ENCODE peak calls at places on chromosomes 5 and 9, in five cellular contexts. C is Panc1; J is right atrium auricular region; O is thoracic aorta; A is CD8-positive, alpha-beta T cell. I is an unnamed sample.
A peak's percentile ranks its signal among the peaks of the same experiment; 100 is the strongest.

GRCh38 chr5:178318382-178318781 is 85.8 kb upstream of the PHYKPL start:
- DNase-seq in C (no peak), J (no peak), O (no peak), A (no peak), I (no peak)

GRCh38 chr9:109894921-109895758 is 115.1 kb downstream of the PALM2AKAP2 start:
- DNase-seq in C (no peak), J (no peak), O (peak; percentile 25), A (no peak), I (no peak)

GRCh38 chr9:107483666-107484065 is 5.9 kb downstream of the KLF4 start:
- DNase-seq in C (no peak), J (no peak), O (no peak), A (no peak), I (no peak)

GRCh38 chr9:95433096-95433852 is 83.5 kb downstream of the PTCH1 start:
- DNase-seq in C (no peak), J (no peak), O (no peak), A (no peak), I (no peak)

GRCh38 chr5:96934291-96934694 is 1.6 kb upstream of the LNPEP start:
- DNase-seq in C (no peak), J (no peak), O (no peak), A (no peak), I (no peak)

GRCh38 chr9:6873862-6874261 is 116.1 kb downstream of the KDM4C start:
- DNase-seq in C (no peak), J (no peak), O (no peak), A (peak; percentile 26), I (no peak)

GRCh38 chr9:76704601-76705204 is 59.5 kb upstream of the PCA3 start:
- DNase-seq in C (peak; percentile 47), J (no peak), O (no peak), A (no peak), I (peak; percentile 72)

GRCh38 chr9:126625329-126626116 is 11.8 kb downstream of the LMX1B start:
- DNase-seq in C (no peak), J (no peak), O (no peak), A (no peak), I (no peak)

GRCh38 chr5:132385321-132386105 is 16.0 kb downstream of the SLC22A5 start:
- DNase-seq in C (no peak), J (no peak), O (no peak), A (peak; percentile 63), I (no peak)

GRCh38 chr5:159053216-159053615 is 46.5 kb downstream of the EBF1 start:
- DNase-seq in C (no peak), J (no peak), O (no peak), A (no peak), I (no peak)

GRCh38 chr9:38333047-38333446 is 59.5 kb upstream of the ALDH1B1 start:
- DNase-seq in C (no peak), J (no peak), O (no peak), A (no peak), I (no peak)

DNA sequence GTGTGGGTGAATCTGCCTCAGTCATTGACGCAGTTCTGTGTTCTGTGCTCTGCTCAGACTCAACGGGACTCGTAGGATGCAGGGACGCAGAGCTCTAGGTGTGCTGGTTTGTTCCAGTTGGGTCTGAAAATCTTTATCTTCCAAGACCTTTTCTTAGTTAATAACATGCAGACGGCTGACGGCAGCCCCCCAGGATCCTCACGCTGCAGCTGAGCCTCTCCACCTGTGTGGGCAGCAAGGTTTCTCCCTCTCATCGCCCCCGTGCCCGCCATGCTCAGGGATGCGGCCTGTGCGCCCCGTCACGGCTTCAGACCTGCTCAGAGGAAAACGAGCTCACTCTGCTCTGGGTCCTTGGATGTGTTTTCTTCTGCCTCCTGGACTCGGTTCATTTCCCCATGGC is 6.3 kb upstream of the SLC9A3 start:
- DNase-seq in C (no peak), J (no peak), O (no peak), A (no peak), I (no peak)
- H3K27me3 ChIP-seq in C (peaks cover 7% of the 10 kb centered on the region), J (peaks cover 7% of the 10 kb centered on the region), O (no peaks in the 10 kb centered on the region), A (peaks cover 12% of the 10 kb centered on the region), I (peaks cover 83% of the 10 kb centered on the region)

DNA sequence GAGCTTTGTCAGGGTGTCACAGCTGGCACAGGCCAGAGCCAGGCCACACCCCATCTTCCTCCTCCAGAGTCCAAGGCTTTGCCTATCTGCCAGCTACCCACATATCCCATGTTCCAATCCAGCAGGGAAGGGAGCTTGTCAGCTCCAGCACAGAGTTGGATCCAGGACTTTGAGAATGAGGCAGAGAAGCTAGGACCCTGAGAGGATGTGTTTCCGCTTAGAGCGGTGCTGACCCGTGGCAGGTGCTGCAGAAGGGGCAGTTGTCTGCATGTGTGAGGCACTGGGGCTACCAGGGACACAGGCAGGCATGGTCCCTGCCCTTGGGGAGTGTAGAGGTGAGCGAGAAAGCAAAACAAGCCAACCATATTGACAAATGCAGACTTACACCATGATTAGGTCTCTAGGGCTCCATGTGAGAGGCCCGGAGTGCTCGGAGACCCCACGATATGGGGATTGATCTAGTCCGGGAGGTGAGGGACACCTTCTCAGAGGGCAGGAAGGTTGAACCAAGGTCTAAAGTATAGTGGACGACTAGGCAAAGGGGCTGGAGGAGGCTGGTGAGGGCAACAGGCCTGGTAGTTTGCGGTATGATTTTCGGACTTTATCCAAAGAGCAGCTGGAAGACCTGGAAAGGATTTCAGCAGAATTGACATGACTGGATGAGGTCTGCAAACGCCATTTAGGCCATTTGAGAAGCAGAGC is 30.9 kb downstream of the COL27A1 start:
- DNase-seq in C (no peak), J (no peak), O (no peak), A (no peak), I (no peak)
- H3K36me3 ChIP-seq in C (no peaks in the 10 kb centered on the region), J (no peaks in the 10 kb centered on the region), O (no peaks in the 10 kb centered on the region), A (no peaks in the 10 kb centered on the region), I (no peaks in the 10 kb centered on the region)

GRCh38 chr5:45772402-45772801 is 76.2 kb upstream of the HCN1 start:
- DNase-seq in C (no peak), J (no peak), O (no peak), A (no peak), I (no peak)

GRCh38 chr5:45779874-45780671 is 83.9 kb upstream of the HCN1 start:
- DNase-seq in C (no peak), J (no peak), O (no peak), A (no peak), I (no peak)

DNA sequence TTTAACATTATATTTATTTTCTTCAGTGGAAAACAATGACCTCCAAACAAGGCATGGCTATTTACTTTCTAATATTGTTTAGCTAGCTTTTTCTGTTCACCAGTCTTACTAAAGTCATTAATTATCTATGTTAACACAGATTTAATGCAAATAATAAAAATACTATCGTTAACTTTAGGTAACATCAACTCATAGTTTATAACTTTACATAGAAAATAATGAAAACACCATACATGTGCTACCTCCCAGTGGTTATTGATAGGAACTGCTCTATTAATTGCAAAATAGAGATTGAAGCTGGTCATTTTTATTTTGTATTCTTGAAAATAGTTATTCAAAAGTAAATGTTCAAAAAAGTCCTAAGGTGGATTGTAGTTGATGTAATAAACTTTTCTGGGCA is 78.3 kb upstream of the HCN1 start:
- DNase-seq in C (no peak), J (no peak), O (no peak), A (no peak), I (no peak)
- TF ChIP-seq CTCF in C (peak; percentile 24), J (peak; percentile 49), O (no peak), A (no peak), I (no peak)

GRCh38 chr5:65749956-65750355 is 28.0 kb downstream of the NLN start:
- DNase-seq in C (no peak), J (no peak), O (no peak), A (no peak), I (no peak)
- H3K27me3 ChIP-seq in C (no peaks in the 10 kb centered on the region), J (no peaks in the 10 kb centered on the region), O (no peaks in the 10 kb centered on the region), A (no peaks in the 10 kb centered on the region), I (no peaks in the 10 kb centered on the region)